ENCODE peak calls at places on chromosomes 4 and X, in four cellular contexts. I is ovary, Q is tibial artery, H is heart right ventricle. K is an unnamed sample. For H3K4me1, the result is how much of the 10 kb centered on the place peaks cover.

GRCh38 chr4:185023471-185023870 is 5.2 kb downstream of the HELT start:
- DNase-seq in I (no peak), Q (no peak), H (no peak), K (no peak)

GRCh38 chrX:70039758-70040157 is 10.0 kb downstream of the AWAT2 start:
- DNase-seq in H (no peak), I (no peak), Q (no peak), K (no peak)

GRCh38 chr4:141130947-141131545 is 2.2 kb downstream of the RNF150 start:
- DNase-seq in Q (no peak), H (no peak), I (no peak), K (no peak)

GRCh38 chr4:175271010-175271630 is 353.0 kb downstream of the ADAM29 start:
- DNase-seq in H (no peak), I (no peak), Q (no peak), K (no peak)

GRCh38 chrX:107537815-107538214 is 88.4 kb downstream of the FRMPD3 start:
- DNase-seq in Q (no peak), H (no peak), I (no peak), K (peak)

GRCh38 chrX:23554304-23554703 is 113.0 kb upstream of the PRDX4 start:
- DNase-seq in I (no peak), H (no peak), Q (no peak), K (no peak)

GRCh38 chrX:45668686-45669443 is 468.2 kb upstream of the DIPK2B start:
- DNase-seq in I (no peak), H (no peak), Q (no peak), K (no peak)

GRCh38 chr4:47839259-47839658 is 1.4 kb upstream of the CORIN start:
- DNase-seq in I (no peak), Q (no peak), H (no peak), K (no peak)

GRCh38 chr4:74444891-74445642 is at the start of gene AREG:
- DNase-seq in I (peak), H (peak), Q (peak), K (peak)

GRCh38 chrX:47637546-47638195 is 7.9 kb upstream of the CFP start:
- DNase-seq in Q (peak), H (peak), I (no peak), K (no peak)

GRCh38 chr4:163063891-163064290 is 102.8 kb downstream of the NAF1 start:
- DNase-seq in I (no peak), Q (no peak), H (no peak), K (no peak)

GRCh38 chr4:68597489-68597888 is 21.4 kb upstream of the UGT2B17 start:
- DNase-seq in Q (no peak), I (no peak), H (no peak), K (no peak)

GRCh38 chr4:171924761-171925376 is 111.7 kb downstream of the GALNTL6 start:
- DNase-seq in H (no peak), Q (no peak), I (no peak), K (no peak)

GRCh38 chr4:46994007-46994405 is 625 bp upstream of the GABRA4 start:
- DNase-seq in I (no peak), H (peak), Q (no peak), K (no peak)

GRCh38 chr4:160745126-160745525 is 1418.7 kb downstream of the FSTL5 start:
- DNase-seq in Q (no peak), I (no peak), H (no peak), K (no peak)

GRCh38 chrX:81259714-81260395 is 58.0 kb downstream of the SH3BGRL start:
- DNase-seq in Q (no peak), I (no peak), H (no peak), K (no peak)

GRCh38 chr4:100574607-100575006 is 56.8 kb upstream of the EMCN start:
- DNase-seq in I (no peak), Q (no peak), H (no peak), K (no peak)

GRCh38 chr4:160233141-160233540 is 1130.3 kb downstream of the RAPGEF2 start:
- DNase-seq in Q (no peak), H (no peak), I (no peak), K (no peak)

GRCh38 chr4:169975131-169975836 is 50.9 kb downstream of the MFAP3L start:
- DNase-seq in H (no peak), I (no peak), Q (no peak), K (no peak)

GRCh38 chrX:74180716-74181115 is 123.3 kb upstream of the ZCCHC13 start:
- DNase-seq in H (no peak), Q (no peak), I (no peak), K (no peak)

GRCh38 chr4:2172161-2172560 is 69.8 kb downstream of the HAUS3 start:
- DNase-seq in Q (no peak), I (no peak), H (no peak), K (no peak)

GRCh38 chrX:110087485-110088356 is 84.8 kb downstream of the TMEM164 start:
- DNase-seq in H (no peak), Q (no peak), I (no peak), K (no peak)

GRCh38 chr4:24742773-24743676 is 52.3 kb upstream of the SOD3 start:
- DNase-seq in I (no peak), H (no peak), Q (no peak), K (no peak)

GRCh38 chr4:155009288-155009687 is 199.1 kb upstream of the NPY2R start:
- DNase-seq in Q (no peak), I (no peak), H (no peak), K (no peak)

GRCh38 chr4:132240094-132240493 is 909.0 kb upstream of the PCDH10 start:
- DNase-seq in Q (no peak), I (no peak), H (no peak), K (no peak)

GRCh38 chrX:129772796-129773431 is 6.8 kb upstream of the SASH3 start:
- DNase-seq in I (no peak), Q (peak), H (peak), K (no peak)

GRCh38 chr4:175090116-175090515 is 172.0 kb downstream of the ADAM29 start:
- DNase-seq in I (no peak), H (no peak), Q (no peak), K (no peak)

GRCh38 chr4:120921456-120922389 is 803 bp downstream of the PRDM5 start:
- DNase-seq in Q (peak), I (peak), H (peak), K (peak)

DNA sequence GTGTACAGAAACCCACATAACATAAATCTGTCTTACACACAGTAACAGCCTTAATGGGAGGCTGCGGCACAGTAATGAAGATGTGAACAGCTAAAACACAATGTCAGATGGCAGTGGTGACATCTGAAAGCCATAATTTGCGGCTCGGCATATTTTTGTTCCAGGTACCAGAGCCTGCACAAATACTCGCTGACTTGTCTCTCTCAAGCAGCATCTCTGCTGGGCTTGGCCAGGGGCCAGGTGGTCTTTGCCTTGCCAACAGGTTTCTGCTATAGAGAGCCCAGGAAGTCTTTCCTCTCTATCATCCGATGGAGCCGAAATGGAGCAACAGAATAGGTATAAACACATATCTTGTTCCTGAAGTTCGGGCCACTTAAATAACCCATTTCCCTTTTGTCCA is 357.3 kb upstream of the GATB start:
- DNase-seq in H (no peak), Q (no peak), I (no peak), K (no peak)
- H3K4me1 ChIP-seq in H (under half), Q (under half), I (under half), K (under half)

DNA sequence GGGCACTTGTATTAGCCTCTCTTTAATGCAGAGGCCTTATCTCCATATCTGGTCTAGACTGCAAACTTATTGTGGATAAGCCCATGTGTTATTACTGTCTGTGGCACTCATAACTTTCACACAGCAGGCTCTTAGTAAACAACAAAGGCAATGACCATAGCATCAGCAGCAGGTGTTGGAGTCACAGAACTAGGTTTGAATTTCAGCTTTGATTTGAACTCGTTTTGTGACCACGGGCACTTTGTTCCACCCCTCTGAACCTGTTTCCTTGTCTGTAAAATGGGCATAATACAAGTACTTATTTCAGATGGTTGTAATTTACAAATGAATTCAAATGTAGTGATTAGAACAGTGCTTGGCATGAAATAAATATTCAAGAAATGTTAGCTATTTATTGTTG is 121.8 kb upstream of the C1GALT1C1 start:
- DNase-seq in Q (no peak), I (no peak), H (no peak), K (no peak)
- H3K4me1 ChIP-seq in Q (under half), I (under half), H (under half), K (under half)

GRCh38 chr4:22477136-22477793 is 38.6 kb downstream of the ADGRA3 start:
- DNase-seq in H (no peak), I (no peak), Q (no peak), K (no peak)

GRCh38 chr4:22471999-22472434 is 43.8 kb downstream of the ADGRA3 start:
- DNase-seq in I (no peak), Q (no peak), H (no peak), K (no peak)

GRCh38 chr4:22473268-22473667 is 42.6 kb downstream of the ADGRA3 start:
- DNase-seq in I (no peak), H (no peak), Q (no peak), K (no peak)

GRCh38 chr4:22476011-22476410 is 39.9 kb downstream of the ADGRA3 start:
- DNase-seq in H (no peak), I (no peak), Q (no peak), K (no peak)

DNA sequence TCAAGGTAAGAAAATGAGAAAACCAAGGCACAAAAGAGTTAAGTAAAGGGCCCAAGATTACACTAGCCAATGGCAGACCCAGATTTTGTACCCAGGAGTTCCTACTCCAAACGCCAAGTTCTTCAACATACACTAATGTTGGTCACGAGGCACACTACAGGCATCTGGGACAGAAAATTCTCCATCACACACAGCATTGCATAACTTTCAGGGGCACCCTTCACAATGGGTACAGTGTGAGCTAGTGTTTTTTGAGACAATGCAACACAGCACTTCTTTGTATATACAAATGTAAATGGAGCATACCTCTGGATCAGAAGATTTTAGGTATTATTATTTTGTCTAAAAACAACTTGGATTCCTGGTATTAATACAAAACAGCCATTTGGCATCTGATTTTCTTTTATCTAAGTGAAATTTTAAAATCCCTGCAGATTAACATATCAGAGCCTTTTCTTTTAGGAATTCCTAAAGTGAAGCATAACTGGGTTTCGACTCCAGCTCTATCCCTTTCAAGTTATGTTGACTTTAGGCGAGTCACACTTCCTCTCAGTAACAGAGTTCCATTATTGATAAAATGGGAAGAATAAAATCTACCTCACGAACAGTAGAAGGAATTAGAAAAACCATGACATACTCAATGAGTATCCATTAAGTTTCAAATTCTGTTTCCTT is 41.1 kb downstream of the ADGRA3 start:
- DNase-seq in Q (no peak), I (no peak), H (no peak), K (no peak)
- H3K4me1 ChIP-seq in Q (under half), I (under half), H (under half), K (under half)

GRCh38 chr4:680091-680490 is 5.7 kb downstream of the MYL5 start:
- DNase-seq in Q (no peak), I (no peak), H (no peak), K (no peak)

GRCh38 chr4:680565-680930 is 6.2 kb downstream of the MYL5 start:
- DNase-seq in I (no peak), H (no peak), Q (no peak), K (no peak)

GRCh38 chr4:681736-682451 is 7.1 kb downstream of the SLC49A3 start:
- DNase-seq in H (no peak), Q (no peak), I (peak), K (no peak)

GRCh38 chr4:679571-680083 is 5.3 kb downstream of the MYL5 start:
- DNase-seq in Q (no peak), I (no peak), H (no peak), K (peak)

GRCh38 chr4:680931-681645 is 6.7 kb downstream of the MYL5 start:
- DNase-seq in I (peak), Q (no peak), H (peak), K (no peak)
- H3K4me1 ChIP-seq in I (under half), Q (under half), H (under half), K (under half)

GRCh38 chr4:15656038-15656470 is 897 bp upstream of the FBXL5 start:
- DNase-seq in Q (no peak), H (no peak), I (no peak), K (peak)

GRCh38 chr4:15653430-15653829 is 1.7 kb downstream of the FBXL5 start:
- DNase-seq in Q (no peak), H (no peak), I (no peak), K (no peak)

GRCh38 chr4:15653864-15654391 is 1.2 kb downstream of the FBXL5 start:
- DNase-seq in I (no peak), H (no peak), Q (no peak), K (no peak)

GRCh38 chr4:15655223-15656037 is at the start of gene FBXL5:
- DNase-seq in Q (peak), I (peak), H (peak), K (peak)

DNA sequence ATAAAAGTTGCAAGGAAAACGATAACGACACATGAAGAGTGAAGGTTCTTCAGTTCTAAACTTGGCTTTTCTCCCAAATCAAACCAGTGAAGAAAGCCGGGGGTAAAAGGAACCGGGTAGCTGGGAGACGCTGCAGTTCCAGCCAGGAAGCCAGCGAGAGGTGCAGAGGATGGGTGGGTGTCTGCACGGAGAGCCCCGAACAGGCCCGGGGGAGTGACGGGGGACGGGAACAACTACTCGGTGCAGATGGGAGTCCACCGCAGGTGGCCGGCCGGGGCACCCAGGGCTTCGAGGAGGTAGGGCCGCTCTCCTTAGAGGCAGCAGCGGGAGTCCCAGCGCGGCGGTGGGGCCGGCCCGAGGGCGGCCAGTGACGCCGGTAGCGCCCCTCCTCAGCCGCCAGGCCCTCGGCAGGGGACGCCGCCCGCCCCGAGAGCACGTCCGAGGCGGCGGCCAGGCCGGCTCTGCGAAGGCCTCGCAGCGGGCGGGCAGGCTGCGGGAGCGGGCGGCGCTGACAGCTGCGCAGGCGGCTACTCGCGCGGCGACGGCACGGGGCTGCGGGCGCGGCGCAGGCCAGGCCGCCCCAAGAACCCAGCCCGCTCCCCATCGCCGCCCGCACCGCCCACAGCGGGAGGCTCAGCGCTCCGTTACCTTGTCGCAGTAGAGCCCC is 468 bp downstream of the FBXL5 start:
- DNase-seq in H (peak), Q (peak), I (peak), K (peak)
- H3K4me1 ChIP-seq in H (under half), Q (under half), I (under half), K (under half)